ENCODE peak calls at places on chromosomes 3 and 15, in eight cellular contexts. N is astrocyte, O is ovary, X is omental fat pad, D is fibroblast of mammary gland, C is HFFc6, B is HepG2, Y is endothelial cell. G is an unnamed sample.

GRCh38 chr3:159879598-159879997 is 109.0 kb upstream of the IL12A start:
- DNase-seq in O (no peak), B (no peak), N (no peak), X (no peak), D (peak), Y (no peak), C (no peak), G (no peak)

GRCh38 chr15:42057744-42058646 is 36.4 kb downstream of the PLA2G4D start:
- DNase-seq in O (no peak), B (no peak), Y (no peak), X (no peak), N (no peak), D (no peak), C (no peak), G (no peak)

GRCh38 chr15:37094542-37095196 is 5.7 kb downstream of the MEIS2 start:
- DNase-seq in Y (no peak), B (no peak), D (peak), O (no peak), X (no peak), C (no peak), N (peak), G (no peak)

GRCh38 chr3:9343115-9343514 is 19.7 kb upstream of the THUMPD3 start:
- DNase-seq in D (no peak), C (no peak), N (no peak), O (no peak), B (no peak), Y (no peak), X (no peak), G (no peak)

GRCh38 chr3:172321035-172321434 is 127.2 kb downstream of the GHSR start:
- DNase-seq in C (no peak), N (peak), B (peak), Y (no peak), X (no peak), O (no peak), D (peak), G (no peak)

GRCh38 chr3:71760140-71760539 is 6.5 kb downstream of the GPR27 start:
- DNase-seq in X (no peak), Y (no peak), D (no peak), C (no peak), N (no peak), O (no peak), B (no peak), G (no peak)

GRCh38 chr15:65044724-65045481 is at the start of gene SLC51B:
- DNase-seq in O (no peak), N (no peak), X (no peak), D (no peak), B (peak), C (no peak), Y (no peak), G (no peak)

GRCh38 chr15:98997755-98998154 is 9.8 kb downstream of the PGPEP1L start:
- DNase-seq in O (no peak), Y (no peak), X (no peak), C (no peak), B (no peak), N (no peak), D (no peak), G (no peak)

GRCh38 chr3:144053121-144053520 is 81.5 kb downstream of the DIPK2A start:
- DNase-seq in B (no peak), N (peak), C (peak), D (peak), X (no peak), Y (no peak), O (no peak), G (no peak)

GRCh38 chr15:60328852-60329443 is 68.8 kb downstream of the ANXA2 start:
- DNase-seq in N (no peak), O (no peak), Y (peak), D (peak), X (no peak), C (no peak), B (no peak), G (peak)

GRCh38 chr3:131658771-131659170 is 156.0 kb upstream of the MRPL3 start:
- DNase-seq in O (no peak), N (no peak), X (no peak), B (no peak), C (no peak), D (no peak), Y (no peak), G (no peak)

GRCh38 chr3:75180945-75181298 is 483.2 kb upstream of the FRG2C start:
- DNase-seq in O (no peak), X (no peak), Y (no peak), N (no peak), C (no peak), D (peak), B (no peak), G (no peak)

GRCh38 chr15:30992465-30992864 is 1.0 kb upstream of the MTMR10 start:
- DNase-seq in O (no peak), N (no peak), Y (no peak), D (no peak), C (no peak), B (peak), X (no peak), G (no peak)

GRCh38 chr3:15964605-15965061 is 166.9 kb upstream of the ANKRD28 start:
- DNase-seq in O (peak), Y (no peak), C (peak), B (no peak), X (no peak), D (peak), N (peak), G (no peak)

GRCh38 chr15:60973637-60974415 is 255.3 kb downstream of the RORA start:
- DNase-seq in X (no peak), N (peak), Y (no peak), D (peak), O (no peak), B (no peak), C (peak), G (no peak)

GRCh38 chr15:57079446-57079845 is 161.0 kb downstream of the TCF12 start:
- DNase-seq in X (no peak), D (no peak), O (no peak), Y (no peak), B (no peak), N (peak), C (no peak), G (no peak)
- TF ChIP-seq CTCF in X (no peak), D (no peak), O (no peak), Y (no peak), B (no peak), N (peak), C (no peak), G (peak)

GRCh38 chr3:45134758-45135521 is 11.2 kb downstream of the CDCP1 start:
- DNase-seq in B (no peak), X (no peak), C (no peak), D (peak), Y (no peak), N (peak), O (no peak), G (no peak)
- TF ChIP-seq CTCF in B (no peak), X (no peak), C (no peak), D (no peak), Y (no peak), N (no peak), O (no peak), G (no peak)

GRCh38 chr15:77907824-77908751 is 169.4 kb downstream of the TBC1D2B start:
- DNase-seq in X (no peak), D (peak), Y (peak), N (peak), C (peak), O (no peak), B (peak), G (no peak)
- TF ChIP-seq CTCF in X (no peak), D (peak), Y (peak), N (peak), C (peak), O (no peak), B (peak), G (no peak)

GRCh38 chr3:126638790-126639189 is 16.1 kb downstream of the TXNRD3 start:
- DNase-seq in B (no peak), Y (no peak), O (no peak), D (no peak), X (no peak), C (no peak), N (no peak), G (no peak)

GRCh38 chr3:126629999-126630398 is 24.9 kb downstream of the TXNRD3 start:
- DNase-seq in B (no peak), D (no peak), Y (no peak), N (no peak), X (no peak), O (no peak), C (no peak), G (no peak)

GRCh38 chr3:126636436-126636835 is 18.5 kb downstream of the TXNRD3 start:
- DNase-seq in C (no peak), D (no peak), X (no peak), N (no peak), Y (no peak), O (no peak), B (no peak), G (no peak)

GRCh38 chr3:126634803-126635202 is 20.1 kb downstream of the TXNRD3 start:
- DNase-seq in D (no peak), X (no peak), N (no peak), O (no peak), B (no peak), C (no peak), Y (no peak), G (no peak)
- TF ChIP-seq CTCF in D (no peak), X (no peak), N (no peak), O (no peak), B (no peak), C (no peak), Y (no peak), G (no peak)

G was measured in neural crest cell.